ENCODE peak calls at places on chromosomes 13 and 19, in four cellular contexts. One of them, this sample, is unnamed.

GRCh38 chr19:7977021-7977722 is 28.3 kb downstream of the ELAVL1 start:
- DNase-seq in OCI-LY7: no peak
- DNase-seq in GM23248: no peak
- DNase-seq in GM23338: no peak
- DNase-seq in this sample: no peak

GRCh38 chr13:54536112-54536511 is 1507.5 kb downstream of the OLFM4 start:
- DNase-seq in OCI-LY7: no peak
- DNase-seq in GM23248: no peak
- DNase-seq in GM23338: peak; percentile 74
- DNase-seq in this sample: peak; percentile 2

GRCh38 chr13:65966991-65967451 is 1263.1 kb downstream of the PCDH9 start:
- DNase-seq in OCI-LY7: peak; percentile 52
- DNase-seq in GM23248: peak; percentile 29
- DNase-seq in GM23338: peak; percentile 88
- DNase-seq in this sample: peak; percentile 71

GRCh38 chr19:47253467-47253881 is 2.9 kb upstream of the CCDC9 start:
- DNase-seq in GM23248: peak; percentile 91
- DNase-seq in GM23338: no peak
- DNase-seq in OCI-LY7: no peak
- DNase-seq in this sample: peak; percentile 83

GRCh38 chr13:40494513-40494912 is 171.9 kb downstream of the FOXO1 start:
- DNase-seq in GM23248: no peak
- DNase-seq in OCI-LY7: peak; percentile 35
- DNase-seq in GM23338: no peak
- DNase-seq in this sample: no peak

GRCh38 chr19:48630289-48631036 is 6.7 kb downstream of the DBP start:
- DNase-seq in OCI-LY7: no peak
- DNase-seq in GM23248: peak; percentile 63
- DNase-seq in GM23338: peak; percentile 88
- DNase-seq in this sample: no peak

GRCh38 chr19:44647144-44647543 is 3.4 kb downstream of the PVR start:
- DNase-seq in OCI-LY7: no peak
- DNase-seq in GM23338: peak; percentile 31
- DNase-seq in GM23248: no peak
- DNase-seq in this sample: no peak

GRCh38 chr19:35529241-35530218 is 1.4 kb upstream of the SBSN start:
- DNase-seq in GM23248: no peak
- DNase-seq in OCI-LY7: no peak
- DNase-seq in GM23338: no peak
- DNase-seq in this sample: no peak

GRCh38 chr13:103473081-103473480 is 406.9 kb upstream of the SLC10A2 start:
- DNase-seq in GM23338: no peak
- DNase-seq in GM23248: no peak
- DNase-seq in OCI-LY7: no peak
- DNase-seq in this sample: no peak

GRCh38 chr19:40395956-40396355 is 6.0 kb upstream of the HIPK4 start:
- DNase-seq in GM23248: no peak
- DNase-seq in GM23338: no peak
- DNase-seq in OCI-LY7: no peak
- DNase-seq in this sample: no peak

GRCh38 chr19:48511800-48512503 is at the start of gene LMTK3:
- DNase-seq in OCI-LY7: peak; percentile 89
- DNase-seq in GM23338: peak; percentile 87
- DNase-seq in GM23248: peak; percentile 50
- DNase-seq in this sample: peak; percentile 28

GRCh38 chr13:46288570-46289259 is 77.0 kb downstream of the LRRC63 start:
- DNase-seq in OCI-LY7: peak; percentile 67
- DNase-seq in GM23338: peak; percentile 86
- DNase-seq in GM23248: peak; percentile 62
- DNase-seq in this sample: peak; percentile 66

GRCh38 chr19:31387662-31388175 is 38.5 kb upstream of the TSHZ3 start:
- DNase-seq in GM23338: no peak
- DNase-seq in GM23248: no peak
- DNase-seq in OCI-LY7: no peak
- DNase-seq in this sample: no peak

GRCh38 chr13:35549481-35549880 is 73.0 kb upstream of the MAB21L1 start:
- DNase-seq in GM23338: no peak
- DNase-seq in GM23248: peak; percentile 64
- DNase-seq in OCI-LY7: no peak
- DNase-seq in this sample: peak; percentile 80

GRCh38 chr19:35143231-35143715 is at the start of gene FXYD7:
- DNase-seq in GM23248: no peak
- DNase-seq in GM23338: peak; percentile 64
- DNase-seq in OCI-LY7: no peak
- DNase-seq in this sample: no peak

GRCh38 chr19:4519521-4520277 is 1.4 kb upstream of the PLIN4 start:
- DNase-seq in GM23248: peak; percentile 21
- DNase-seq in GM23338: no peak
- DNase-seq in OCI-LY7: no peak
- DNase-seq in this sample: no peak

GRCh38 chr13:45409993-45410392 is 8.2 kb downstream of the SLC25A30 start:
- DNase-seq in OCI-LY7: no peak
- DNase-seq in GM23248: no peak
- DNase-seq in GM23338: no peak
- DNase-seq in this sample: peak; percentile 5

GRCh38 chr13:104106705-104107393 is 1040.6 kb upstream of the SLC10A2 start:
- DNase-seq in GM23248: no peak
- DNase-seq in GM23338: peak; percentile 28
- DNase-seq in OCI-LY7: no peak
- DNase-seq in this sample: peak; percentile 57

GRCh38 chr13:101307181-101307701 is 109.1 kb downstream of the NALCN start:
- DNase-seq in GM23338: no peak
- DNase-seq in GM23248: peak; percentile 84
- DNase-seq in OCI-LY7: no peak
- DNase-seq in this sample: no peak

GRCh38 chr19:55253842-55254624 is 4.8 kb downstream of the PPP6R1 start:
- DNase-seq in GM23248: no peak
- DNase-seq in GM23338: peak; percentile 28
- DNase-seq in OCI-LY7: peak; percentile 97
- DNase-seq in this sample: no peak

GRCh38 chr13:35926859-35927530 is 204.2 kb downstream of the DCLK1 start:
- DNase-seq in GM23248: peak; percentile 28
- DNase-seq in OCI-LY7: no peak
- DNase-seq in GM23338: no peak
- DNase-seq in this sample: no peak

GRCh38 chr19:11735375-11735774 is 3.4 kb downstream of the ZNF823 start:
- DNase-seq in OCI-LY7: no peak
- DNase-seq in GM23248: peak; percentile 3
- DNase-seq in GM23338: no peak
- DNase-seq in this sample: peak; percentile 27

GRCh38 chr13:44300895-44301638 is 72.6 kb upstream of the SERP2 start:
- DNase-seq in GM23248: peak; percentile 59
- DNase-seq in GM23338: no peak
- DNase-seq in OCI-LY7: no peak
- DNase-seq in this sample: peak; percentile 89

DNA sequence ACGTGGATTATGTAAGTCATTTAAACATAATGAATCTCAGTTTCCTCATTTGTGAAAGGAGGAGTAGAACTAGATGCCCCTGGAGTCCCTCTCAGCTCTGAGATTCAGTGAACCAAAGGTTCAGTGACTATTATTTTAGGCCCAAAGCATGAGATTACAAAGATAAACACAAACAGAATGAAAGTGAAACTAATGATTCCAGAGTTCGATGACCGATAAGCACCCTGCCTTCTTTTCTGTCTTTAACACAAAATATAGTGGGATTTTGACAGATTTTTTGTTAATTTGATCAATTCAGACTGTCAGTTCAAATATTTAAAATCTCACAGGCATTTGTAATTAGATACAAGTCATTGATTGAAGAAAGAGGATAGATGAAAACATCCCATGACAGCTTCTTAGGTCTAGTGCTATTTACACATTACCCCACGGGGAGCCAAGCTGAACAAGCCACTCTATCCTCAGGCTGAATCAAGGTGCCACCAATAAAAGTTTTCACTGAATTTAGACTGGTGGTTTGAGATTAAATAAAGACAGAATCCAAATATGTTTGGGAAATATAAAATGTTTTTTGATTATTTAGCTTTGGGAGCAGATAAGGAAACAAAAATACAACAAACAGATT is 64.6 kb upstream of the RAP2A start:
- DNase-seq in GM23338: no peak
- DNase-seq in GM23248: peak; percentile 49
- DNase-seq in OCI-LY7: no peak
- DNase-seq in this sample: no peak
- TF ChIP-seq EZH2phosphoT487 in GM23338: no peak
- TF ChIP-seq EZH2phosphoT487 in GM23248: no peak
- TF ChIP-seq EZH2phosphoT487 in OCI-LY7: no peak
- TF ChIP-seq EZH2phosphoT487 in this sample: no peak

GRCh38 chr13:30341815-30342570 is 34.6 kb upstream of the KATNAL1 start:
- DNase-seq in OCI-LY7: no peak
- DNase-seq in GM23248: peak; percentile 99
- DNase-seq in GM23338: no peak
- DNase-seq in this sample: peak; percentile 90
- H2AFZ ChIP-seq in OCI-LY7: no peak overlapping the region
- H2AFZ ChIP-seq in GM23248: peak overlapping the region; percentile 30
- H2AFZ ChIP-seq in GM23338: peak overlapping the region; percentile 34
- H2AFZ ChIP-seq in this sample: peak overlapping the region; percentile 32

GRCh38 chr19:37251308-37252229 is 33.6 kb downstream of the ZNF383 start:
- DNase-seq in GM23338: no peak
- DNase-seq in GM23248: peak; percentile 98
- DNase-seq in OCI-LY7: no peak
- DNase-seq in this sample: peak; percentile 16
- TF ChIP-seq EZH2phosphoT487 in GM23338: no peak
- TF ChIP-seq EZH2phosphoT487 in GM23248: no peak
- TF ChIP-seq EZH2phosphoT487 in OCI-LY7: no peak
- TF ChIP-seq EZH2phosphoT487 in this sample: no peak

DNA sequence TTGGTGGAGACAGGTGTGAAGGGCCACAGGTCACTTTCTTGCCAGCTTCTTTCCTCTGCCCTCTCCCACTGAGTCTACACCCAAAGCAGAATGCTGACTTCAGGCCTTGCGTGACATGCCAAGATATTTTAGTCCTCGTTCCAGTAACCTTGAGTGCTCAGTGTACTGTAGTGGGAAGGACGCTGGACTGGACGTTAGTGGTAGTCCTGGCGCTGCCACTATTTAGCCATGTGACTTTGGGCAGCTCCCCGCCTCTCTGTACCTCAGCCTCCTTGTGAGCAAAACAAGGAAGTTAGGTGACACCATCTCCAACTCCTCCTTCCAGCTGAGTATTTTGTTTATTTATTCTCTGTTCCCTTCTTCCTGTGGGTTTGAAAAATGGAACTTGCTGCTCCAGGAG is 86.1 kb downstream of the FRY start:
- DNase-seq in OCI-LY7: no peak
- DNase-seq in GM23338: no peak
- DNase-seq in GM23248: no peak
- DNase-seq in this sample: no peak
- H2AFZ ChIP-seq in OCI-LY7: no peak overlapping the region
- H2AFZ ChIP-seq in GM23338: no peak overlapping the region
- H2AFZ ChIP-seq in GM23248: no peak overlapping the region
- H2AFZ ChIP-seq in this sample: no peak overlapping the region

DNA sequence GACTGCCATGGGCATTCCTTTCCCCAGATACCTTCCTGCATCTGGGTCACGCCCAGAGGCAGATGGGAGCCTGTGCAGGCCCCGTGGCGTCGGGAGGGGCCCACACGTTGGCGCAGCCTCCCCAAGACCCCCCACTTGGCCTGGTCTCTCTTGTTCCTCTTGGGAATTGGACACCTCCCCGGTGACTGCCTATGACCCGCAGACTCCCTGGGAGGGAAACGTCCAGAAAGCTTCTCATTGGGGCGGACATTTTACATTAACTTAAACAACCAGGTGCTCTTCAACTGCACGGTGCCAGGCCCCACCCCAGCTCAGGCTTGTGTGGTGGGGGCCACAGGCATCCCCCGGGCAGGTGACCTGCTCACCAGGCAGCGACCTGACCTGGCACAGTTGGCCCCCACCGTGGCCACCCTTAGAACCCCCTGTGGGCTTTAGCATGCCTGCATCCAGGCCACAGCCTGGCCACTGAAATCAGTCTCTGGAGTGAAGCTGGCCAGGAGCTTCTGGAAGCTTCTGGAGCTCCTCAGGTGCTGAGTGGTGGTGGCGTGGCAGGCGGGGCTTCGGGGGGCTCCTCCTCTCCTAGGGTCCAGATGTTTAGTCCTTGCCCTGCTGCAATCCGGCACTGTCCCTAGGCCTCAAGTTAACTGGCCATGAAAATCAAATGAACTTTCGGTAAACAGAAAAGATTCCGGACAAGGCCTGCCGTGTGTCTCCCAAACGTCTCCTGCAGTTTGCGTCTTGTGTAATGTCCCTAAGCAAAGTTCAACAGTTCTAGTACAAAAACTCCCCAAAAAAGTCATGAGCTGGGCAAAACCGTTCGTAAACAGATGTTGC is 8.5 kb upstream of the PROZ start:
- DNase-seq in GM23248: no peak
- DNase-seq in OCI-LY7: no peak
- DNase-seq in GM23338: no peak
- DNase-seq in this sample: no peak
- TF ChIP-seq EZH2phosphoT487 in GM23248: no peak
- TF ChIP-seq EZH2phosphoT487 in OCI-LY7: no peak
- TF ChIP-seq EZH2phosphoT487 in GM23338: no peak
- TF ChIP-seq EZH2phosphoT487 in this sample: no peak

This sample was measured in PC-3.